ENCODE peak calls at places on chromosomes 13 and 19, in five cellular contexts. I is GM12878, J is endothelial cell of umbilical vein, D is A549, X is HepG2. E is an unnamed sample.

GRCh38 chr19:35577918-35578317 is 8.1 kb upstream of the PMIS2 start:
- DNase-seq in I (no peak), J (no peak), D (no peak), X (no peak), E (no peak)

GRCh38 chr19:53881482-53882390 is at the start of gene PRKCG:
- DNase-seq in I (no peak), J (no peak), D (peak; percentile 70), X (peak; percentile 44), E (peak; percentile 55)

GRCh38 chr13:108437496-108437895 is 168.0 kb downstream of the TNFSF13B start:
- DNase-seq in I (no peak), J (no peak), D (no peak), X (no peak), E (no peak)

GRCh38 chr13:105672911-105673310 is 862.6 kb downstream of the EFNB2 start:
- DNase-seq in I (no peak), J (no peak), D (no peak), X (no peak), E (no peak)

GRCh38 chr13:39496487-39496998 is 106.5 kb downstream of the LHFPL6 start:
- DNase-seq in I (no peak), J (no peak), D (no peak), X (no peak), E (no peak)

GRCh38 chr19:6890421-6890913 is 3.1 kb downstream of the ADGRE1 start:
- DNase-seq in I (no peak), J (no peak), D (no peak), X (no peak), E (no peak)

GRCh38 chr13:61255035-61255796 is 160.4 kb downstream of the PCDH20 start:
- DNase-seq in I (no peak), J (peak; percentile 6), D (no peak), X (peak; percentile 3), E (peak; percentile 25)

GRCh38 chr19:5235458-5236219 is 105.0 kb downstream of the PTPRS start:
- DNase-seq in I (no peak), J (no peak), D (no peak), X (no peak), E (no peak)

GRCh38 chr19:3469638-3470499 is 10.5 kb downstream of the SMIM24 start:
- DNase-seq in I (no peak), J (no peak), D (no peak), X (no peak), E (no peak)

DNA sequence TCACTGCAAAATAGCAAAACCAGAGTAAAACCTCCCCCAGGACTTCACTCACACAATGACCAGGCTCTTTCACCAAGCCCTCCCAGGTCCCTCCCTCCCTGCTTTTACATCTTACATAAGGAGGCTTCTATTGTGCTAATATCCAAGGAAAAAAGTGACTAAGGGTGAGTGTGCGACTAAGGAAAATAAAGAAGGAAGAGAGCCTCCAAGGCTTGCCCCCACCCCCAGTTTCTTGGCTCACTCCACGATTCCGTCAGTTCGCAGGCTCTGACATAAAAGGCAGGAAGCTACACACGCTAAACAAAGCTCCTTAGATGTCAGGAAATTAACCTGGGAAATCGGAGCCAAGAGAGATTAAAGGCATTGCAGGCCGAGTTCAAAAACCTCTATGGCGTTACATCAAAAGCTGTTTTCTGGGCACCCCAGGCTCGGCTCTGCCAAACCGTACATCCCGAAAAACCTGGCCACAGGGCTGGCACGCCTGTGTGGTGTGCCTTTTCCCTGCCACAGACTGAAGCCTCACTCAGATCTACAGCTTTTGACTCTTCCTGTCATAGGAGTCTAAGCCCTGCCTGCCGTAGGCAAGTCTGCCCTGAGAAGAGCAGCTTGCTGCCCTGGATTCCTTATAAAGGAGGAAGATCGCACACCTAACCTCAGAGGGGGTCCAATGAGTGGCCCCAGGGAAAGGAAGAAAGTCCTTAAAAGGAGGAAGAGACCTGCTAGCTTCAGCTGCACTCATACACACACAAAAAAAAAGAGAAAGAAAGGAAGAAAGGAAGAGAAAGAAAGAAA is 67.0 kb upstream of the SERP2 start:
- DNase-seq in I (no peak), J (peak; percentile 99), D (peak; percentile 36), X (no peak), E (no peak)
- TF ChIP-seq MYC in I (no peak), J (no peak), D (no peak), X (no peak), E (no peak)

GRCh38 chr19:45402469-45403070 is 2.3 kb downstream of the PPP1R13L start:
- DNase-seq in I (no peak), J (peak; percentile 53), D (peak; percentile 96), X (no peak), E (peak; percentile 26)
- TF ChIP-seq CTCF in I (peak; percentile 56), J (peak; percentile 79), D (peak; percentile 83), X (no peak), E (no peak)

DNA sequence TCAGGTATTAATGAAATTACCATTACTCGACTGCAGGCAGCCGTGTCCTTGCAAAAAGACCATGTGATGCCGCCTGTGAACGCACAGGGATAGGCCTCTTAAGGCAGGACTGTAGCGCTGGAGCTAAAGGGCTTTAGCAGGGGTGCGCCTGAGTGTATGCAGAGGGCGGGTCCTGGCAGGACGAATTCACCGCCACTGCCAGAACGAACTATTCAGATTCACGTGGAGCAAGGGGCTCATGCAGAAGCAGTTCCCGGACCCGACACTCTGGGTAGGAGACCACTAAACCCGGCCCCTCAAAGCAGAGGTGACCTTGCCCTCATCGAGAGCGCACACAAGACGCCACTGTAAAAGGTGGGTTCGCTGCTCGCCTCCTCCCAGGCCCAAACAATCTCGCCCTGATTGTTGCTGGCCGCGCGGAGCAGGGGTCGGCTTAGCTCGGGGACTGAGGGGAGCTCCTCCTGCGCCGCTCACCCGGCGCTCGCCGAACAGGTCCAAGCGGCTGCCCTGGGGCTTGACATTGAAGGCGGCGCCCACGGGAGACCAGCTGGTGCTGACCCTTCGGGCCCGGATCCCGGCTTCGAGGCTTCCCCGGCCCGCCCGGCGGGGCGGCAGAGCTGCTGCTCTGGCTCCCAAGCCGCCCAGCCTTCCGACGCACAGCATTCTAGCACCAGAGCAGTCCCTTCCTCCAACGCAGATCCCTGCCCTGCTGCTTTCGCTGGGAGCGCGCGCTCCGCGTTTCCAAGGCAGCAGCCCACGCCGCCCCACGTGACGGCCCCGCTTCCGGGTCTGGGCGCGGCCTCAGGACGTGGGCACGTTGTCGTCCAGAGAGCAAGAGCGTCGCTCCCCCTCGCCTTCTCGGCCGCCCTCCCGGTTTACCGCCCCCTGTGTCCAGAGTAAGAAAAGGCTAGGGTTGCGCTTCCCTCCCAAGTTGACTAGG is at the start of gene MIPEP:
- DNase-seq in I (peak; percentile 79), J (peak; percentile 97), D (peak; percentile 83), X (peak; percentile 90), E (peak; percentile 98)
- TF ChIP-seq POLR2A in I (peak; percentile 79), J (no peak), D (peak; percentile 67), X (peak; percentile 39), E (peak; percentile 72)

GRCh38 chr13:77031869-77032268 is 4.9 kb upstream of the FBXL3 start:
- DNase-seq in I (no peak), J (no peak), D (no peak), X (no peak), E (no peak)
- TF ChIP-seq MYC in I (no peak), J (no peak), D (no peak), X (no peak), E (no peak)